ENCODE peak calls at places on chromosomes 3 and 15, in six cellular contexts. I, U, J, M, P and D are unnamed samples.

GRCh38 chr3:101725192-101725889 is 927 bp downstream of the CEP97 start:
- DNase-seq in P (no peak), M (no peak), J (peak; percentile 42), U (peak; percentile 45), I (peak; percentile 18), D (peak; percentile 37)

GRCh38 chr15:75455424-75455981 is 4.0 kb upstream of the SIN3A start:
- DNase-seq in U (peak; percentile 78), J (peak; percentile 94), I (peak; percentile 63), M (no peak), P (peak; percentile 91), D (peak; percentile 93)

GRCh38 chr3:137110392-137110996 is 152.7 kb downstream of the IL20RB start:
- DNase-seq in I (peak; percentile 55), U (peak; percentile 49), J (no peak), M (no peak), P (peak; percentile 37), D (peak; percentile 45)

GRCh38 chr3:197394464-197395321 is 96.3 kb upstream of the DLG1 start:
- DNase-seq in I (no peak), U (peak; percentile 100), J (peak; percentile 69), P (no peak), M (peak; percentile 100), D (peak; percentile 99)

GRCh38 chr3:54591157-54591556 is 336.7 kb downstream of the LRTM1 start:
- DNase-seq in M (no peak), I (no peak), P (no peak), J (no peak), U (no peak), D (no peak)

GRCh38 chr3:119664850-119665379 is 4.5 kb upstream of the POPDC2 start:
- DNase-seq in I (no peak), M (no peak), J (no peak), U (peak; percentile 70), P (no peak), D (no peak)

GRCh38 chr3:97835761-97836160 is 13.9 kb downstream of the CRYBG3 start:
- DNase-seq in I (no peak), M (no peak), J (no peak), P (no peak), U (peak; percentile 89), D (peak; percentile 64)

GRCh38 chr3:165256554-165256953 is 60.4 kb upstream of the SLITRK3 start:
- DNase-seq in P (no peak), J (no peak), U (no peak), M (no peak), I (peak; percentile 6), D (no peak)

GRCh38 chr3:125137432-125138033 is 75.0 kb downstream of the SLC12A8 start:
- DNase-seq in I (no peak), U (peak; percentile 96), M (no peak), J (no peak), P (no peak), D (peak; percentile 62)

GRCh38 chr3:25945836-25946235 is 155.9 kb downstream of the OXSM start:
- DNase-seq in U (no peak), J (no peak), M (no peak), P (no peak), I (no peak), D (no peak)

GRCh38 chr3:46883252-46884185 is 6.0 kb downstream of the PTH1R start:
- DNase-seq in U (peak; percentile 28), P (no peak), J (peak; percentile 35), M (no peak), I (no peak), D (peak; percentile 61)

GRCh38 chr3:48879307-48879993 is 19.2 kb downstream of the SLC25A20 start:
- DNase-seq in P (no peak), M (no peak), J (no peak), I (no peak), U (no peak), D (no peak)

GRCh38 chr15:57527382-57528091 is 64.2 kb upstream of the MYZAP start:
- DNase-seq in J (no peak), U (peak; percentile 81), P (peak; percentile 51), M (peak; percentile 65), I (peak; percentile 65), D (peak; percentile 86)

GRCh38 chr3:172153335-172153861 is 114.0 kb downstream of the FNDC3B start:
- DNase-seq in J (peak; percentile 68), I (no peak), U (peak; percentile 99), M (peak; percentile 94), P (peak; percentile 98), D (peak; percentile 98)

GRCh38 chr15:50116477-50116876 is 2.6 kb downstream of the ATP8B4 start:
- DNase-seq in U (peak; percentile 69), J (peak; percentile 24), P (peak; percentile 28), I (peak; percentile 74), M (no peak), D (no peak)

GRCh38 chr3:130658666-130659065 is 88.0 kb downstream of the PIK3R4 start:
- DNase-seq in I (no peak), U (peak; percentile 90), P (no peak), J (no peak), M (peak; percentile 61), D (peak; percentile 84)

GRCh38 chr3:57949779-57950618 is 58.2 kb upstream of the FLNB start:
- DNase-seq in J (no peak), M (no peak), I (peak; percentile 14), P (peak; percentile 76), U (peak; percentile 74), D (peak; percentile 64)

GRCh38 chr3:19270471-19270870 is 122.2 kb downstream of the KCNH8 start:
- DNase-seq in U (no peak), P (no peak), J (no peak), I (no peak), M (no peak), D (peak; percentile 41)

GRCh38 chr3:87503901-87504498 is 227.6 kb upstream of the POU1F1 start:
- DNase-seq in I (peak; percentile 75), P (peak; percentile 63), J (peak; percentile 4), M (peak; percentile 50), U (peak; percentile 60), D (peak; percentile 76)

GRCh38 chr3:116299646-116300081 is 145.6 kb downstream of the LSAMP start:
- DNase-seq in P (no peak), U (no peak), I (no peak), M (no peak), J (no peak), D (peak; percentile 20)

GRCh38 chr3:101571028-101571895 is 2.7 kb upstream of the PCNP start:
- DNase-seq in P (no peak), J (no peak), M (no peak), I (no peak), U (peak; percentile 69), D (no peak)

GRCh38 chr3:189419683-189420082 is 211.5 kb upstream of the TP63 start:
- DNase-seq in I (no peak), M (no peak), U (no peak), P (no peak), J (no peak), D (no peak)

GRCh38 chr3:9384141-9384828 is 13.1 kb upstream of the SETD5 start:
- DNase-seq in M (no peak), P (no peak), J (no peak), I (no peak), U (no peak), D (peak; percentile 58)

GRCh38 chr3:46449755-46450552 is 14.8 kb downstream of the LTF start:
- DNase-seq in J (peak; percentile 11), U (peak; percentile 16), M (no peak), P (peak; percentile 35), I (peak; percentile 13), D (no peak)

GRCh38 chr3:105869982-105870381 is 1.2 kb upstream of the CBLB start:
- DNase-seq in P (no peak), M (no peak), I (no peak), U (peak; percentile 14), J (no peak), D (no peak)